ENCODE peak calls at places on chromosomes 16 and 17, in eight cellular contexts. Z, U, W, B, P, Y, T and E are unnamed samples.

GRCh38 chr17:40450175-40450574 is 6.9 kb downstream of the IGFBP4 start:
- DNase-seq in Z (no peak), T (no peak), U (no peak), P (peak; percentile 92), B (no peak), Y (no peak), W (no peak), E (no peak)

GRCh38 chr16:17474572-17474971 is 3.8 kb upstream of the XYLT1 start:
- DNase-seq in T (no peak), U (no peak), Y (no peak), B (no peak), W (no peak), Z (no peak), P (no peak), E (no peak)

GRCh38 chr16:51024703-51025102 is 126.4 kb downstream of the SALL1 start:
- DNase-seq in W (no peak), B (no peak), T (no peak), Y (no peak), U (no peak), P (no peak), Z (no peak), E (no peak)

GRCh38 chr16:66923866-66924265 is 1.5 kb downstream of the RRAD start:
- DNase-seq in Z (no peak), W (no peak), P (no peak), B (no peak), T (no peak), U (no peak), Y (no peak), E (no peak)

GRCh38 chr16:51553910-51554309 is 402.8 kb upstream of the SALL1 start:
- DNase-seq in P (no peak), Y (no peak), T (no peak), W (no peak), B (peak; percentile 57), U (no peak), Z (no peak), E (no peak)

GRCh38 chr17:57588086-57588485 is 157.0 kb downstream of the CCDC182 start:
- DNase-seq in W (no peak), B (no peak), U (no peak), T (no peak), Z (no peak), Y (no peak), P (no peak), E (no peak)

GRCh38 chr16:89749637-89750036 is 28.3 kb downstream of the ZNF276 start:
- DNase-seq in U (no peak), P (peak; percentile 60), W (no peak), Z (peak; percentile 28), T (peak; percentile 45), B (no peak), Y (no peak), E (no peak)

GRCh38 chr16:67764153-67764552 is 42.2 kb downstream of the RANBP10 start:
- DNase-seq in P (no peak), Y (no peak), T (no peak), U (no peak), W (no peak), B (no peak), Z (no peak), E (no peak)

GRCh38 chr16:69406780-69407331 is 17.6 kb upstream of the CYB5B start:
- DNase-seq in B (no peak), Z (no peak), W (no peak), P (no peak), Y (no peak), U (no peak), T (no peak), E (no peak)

GRCh38 chr16:73192227-73192894 is 144.4 kb upstream of the ZFHX3 start:
- DNase-seq in Y (peak; percentile 58), Z (no peak), B (no peak), U (no peak), P (no peak), T (no peak), W (no peak), E (no peak)

GRCh38 chr16:47461598-47462266 is 601 bp downstream of the PHKB start:
- DNase-seq in B (no peak), W (no peak), T (no peak), U (no peak), P (peak; percentile 51), Y (no peak), Z (no peak), E (no peak)

GRCh38 chr16:82938108-82938507 is 311.3 kb downstream of the CDH13 start:
- DNase-seq in Y (no peak), P (no peak), B (no peak), U (no peak), Z (no peak), W (no peak), T (no peak), E (no peak)

GRCh38 chr17:50675190-50675589 is 32.5 kb downstream of the ANKRD40 start:
- DNase-seq in U (no peak), Y (no peak), T (no peak), P (no peak), B (no peak), W (no peak), Z (no peak), E (no peak)

GRCh38 chr17:27282054-27282501 is 11.8 kb upstream of the WSB1 start:
- DNase-seq in Y (no peak), U (no peak), B (no peak), P (no peak), W (no peak), Z (no peak), T (no peak), E (no peak)

GRCh38 chr17:66944365-66945203 is 19.9 kb upstream of the CACNG4 start:
- DNase-seq in U (no peak), P (no peak), B (no peak), Z (no peak), Y (no peak), W (no peak), T (no peak), E (no peak)

GRCh38 chr17:17300624-17301568 is 2.3 kb upstream of the NT5M start:
- DNase-seq in P (peak; percentile 61), U (peak; percentile 44), T (peak; percentile 36), W (no peak), B (no peak), Y (no peak), Z (peak; percentile 44), E (peak; percentile 83)

GRCh38 chr17:65173284-65173793 is 36.2 kb downstream of the RGS9 start:
- DNase-seq in U (peak; percentile 22), T (no peak), Z (no peak), B (no peak), Y (no peak), P (peak; percentile 39), W (no peak), E (no peak)

GRCh38 chr17:66964930-66965800 is 658 bp downstream of the CACNG4 start:
- DNase-seq in W (no peak), Y (peak; percentile 60), Z (no peak), T (no peak), P (peak; percentile 61), B (no peak), U (no peak), E (no peak)

GRCh38 chr16:75218256-75219076 is at the start of gene CTRB1:
- DNase-seq in B (no peak), U (no peak), Y (no peak), P (no peak), T (no peak), Z (no peak), W (no peak), E (no peak)

DNA sequence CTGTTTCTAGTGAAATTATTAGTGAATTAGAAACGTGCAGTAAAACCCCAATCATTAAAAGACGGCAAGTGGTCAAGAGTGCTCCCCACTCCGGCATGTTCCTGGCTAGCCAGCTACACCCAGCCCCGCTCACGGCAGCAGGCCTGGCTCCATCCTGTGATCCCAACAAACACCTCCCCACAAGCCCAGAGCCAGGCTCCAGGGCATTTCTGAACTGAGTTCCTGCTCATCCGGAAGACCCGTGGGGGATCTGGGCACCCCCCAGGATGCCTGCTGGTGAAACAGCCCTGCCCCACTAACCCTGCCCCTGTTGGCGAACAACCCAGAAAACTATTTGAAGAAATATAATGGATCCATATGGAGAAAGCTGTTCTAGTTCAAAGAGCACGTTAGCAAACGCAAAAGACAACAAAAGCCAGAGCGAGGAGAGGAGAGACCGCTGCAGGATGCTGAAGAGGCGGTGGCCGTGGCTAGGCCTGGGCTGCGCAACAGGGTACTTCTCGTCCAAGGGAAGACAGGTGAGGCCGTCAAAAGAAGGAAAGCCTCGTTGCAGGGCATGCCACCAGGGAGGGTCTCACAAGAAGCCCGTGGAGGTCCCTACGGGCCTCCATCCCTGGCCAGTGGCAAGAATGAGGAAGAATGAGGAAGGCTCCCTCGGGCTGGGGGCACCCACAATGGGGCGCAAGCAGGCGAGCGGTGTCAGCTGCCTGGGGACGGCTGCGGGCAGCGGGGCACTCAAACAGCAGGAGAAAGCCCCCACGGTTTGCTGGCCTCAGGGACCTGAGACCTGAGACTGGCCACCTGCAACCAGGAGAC is 19.2 kb downstream of the SLC16A3 start:
- DNase-seq in T (no peak), B (no peak), P (no peak), Z (no peak), U (no peak), Y (peak; percentile 51), W (no peak), E (peak; percentile 43)
- H3K36me3 ChIP-seq in T (peaks cover 97% of the 10 kb centered on the region), B (peaks cover 100% of the 10 kb centered on the region), P (peaks cover 69% of the 10 kb centered on the region), Z (peaks cover 97% of the 10 kb centered on the region), U (peaks cover 100% of the 10 kb centered on the region), Y (peaks cover 98% of the 10 kb centered on the region), W (peaks cover 91% of the 10 kb centered on the region), E (peaks cover 8% of the 10 kb centered on the region)

DNA sequence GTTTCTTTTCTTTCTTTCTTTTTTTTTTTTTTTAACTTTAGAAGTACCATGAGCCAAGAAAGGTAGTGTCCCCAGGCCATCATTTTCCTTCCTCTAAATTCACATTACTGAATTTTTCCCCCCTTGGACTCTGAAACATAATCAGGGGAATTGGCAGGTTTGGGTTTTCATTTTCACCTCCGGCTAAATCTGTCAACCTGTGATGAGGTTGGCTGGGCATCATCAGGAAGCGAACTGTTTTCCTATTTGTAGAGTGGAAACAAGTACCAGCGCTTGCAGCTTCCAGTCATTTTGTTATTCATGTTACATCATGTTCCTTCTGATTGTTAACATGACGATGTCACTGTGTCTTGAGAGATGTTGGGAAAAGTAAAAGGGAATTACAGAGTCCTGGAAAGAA is 641.9 kb upstream of the RBFOX1 start:
- DNase-seq in W (no peak), B (no peak), Y (no peak), P (no peak), U (no peak), T (no peak), Z (no peak), E (no peak)
- H3K4me3 ChIP-seq in W (no peak overlapping the region), B (no peak overlapping the region), Y (no peak overlapping the region), P (no peak overlapping the region), U (no peak overlapping the region), T (no peak overlapping the region), Z (no peak overlapping the region), E (no peak overlapping the region)

GRCh38 chr16:72091217-72091616 is 2.2 kb downstream of the TXNL4B start:
- DNase-seq in Z (no peak), Y (no peak), B (no peak), P (peak; percentile 32), U (no peak), T (no peak), W (no peak), E (no peak)
- H3K27ac ChIP-seq in Z (no peak overlapping the region), Y (no peak overlapping the region), B (no peak overlapping the region), P (no peak overlapping the region), U (no peak overlapping the region), T (no peak overlapping the region), W (no peak overlapping the region), E (no peak overlapping the region)

GRCh38 chr16:212999-213398 is 16.2 kb downstream of the LUC7L start:
- DNase-seq in T (no peak), Y (no peak), Z (no peak), P (no peak), B (no peak), U (no peak), W (no peak), E (no peak)
- H3K36me3 ChIP-seq in T (peaks cover 82% of the 10 kb centered on the region), Y (peaks cover 90% of the 10 kb centered on the region), Z (peaks cover 100% of the 10 kb centered on the region), P (peaks cover 3% of the 10 kb centered on the region), B (peaks cover 100% of the 10 kb centered on the region), U (peaks cover 100% of the 10 kb centered on the region), W (peaks cover 38% of the 10 kb centered on the region), E (peaks cover 6% of the 10 kb centered on the region)

GRCh38 chr17:14428640-14429029 is 127.8 kb downstream of the HS3ST3B1 start:
- DNase-seq in B (no peak), T (no peak), P (no peak), U (no peak), Z (no peak), W (no peak), Y (no peak), E (no peak)
- H3K4me3 ChIP-seq in B (no peak overlapping the region), T (no peak overlapping the region), P (no peak overlapping the region), U (no peak overlapping the region), Z (no peak overlapping the region), W (no peak overlapping the region), Y (no peak overlapping the region), E (no peak overlapping the region)